ENCODE peak calls at places on chromosomes 4 and X, in nine cellular contexts. One of them, this sample, is unnamed.

GRCh38 chr4:76055005-76055404 is 19.1 kb upstream of the CXCL11 start:
- DNase-seq in HCT116: no peak
- DNase-seq in iris pigment epithelial cell: no peak
- DNase-seq in nephron progenitor cell: no peak
- DNase-seq in NCI-H460: no peak
- DNase-seq in GM04504: no peak
- DNase-seq in PC-3: no peak
- DNase-seq in H9: no peak
- DNase-seq in stimulated activated CD8-positive, alpha-beta memory T cell treated with anti-CD3 and anti-CD28 coated beads, Interleukin-2, amount 100 ng/mL, for 48 hours: no peak
- DNase-seq in this sample: no peak

GRCh38 chrX:129754266-129755024 is 15.7 kb downstream of the XPNPEP2 start:
- DNase-seq in nephron progenitor cell: no peak
- DNase-seq in GM04504: no peak
- DNase-seq in PC-3: no peak
- DNase-seq in H9: peak
- DNase-seq in HCT116: no peak
- DNase-seq in iris pigment epithelial cell: peak
- DNase-seq in NCI-H460: no peak
- DNase-seq in stimulated activated CD8-positive, alpha-beta memory T cell treated with anti-CD3 and anti-CD28 coated beads, Interleukin-2, amount 100 ng/mL, for 48 hours: no peak
- DNase-seq in this sample: no peak

GRCh38 chr4:182303847-182304246 is 60.6 kb downstream of the TENM3 start:
- DNase-seq in HCT116: no peak
- DNase-seq in NCI-H460: no peak
- DNase-seq in H9: no peak
- DNase-seq in stimulated activated CD8-positive, alpha-beta memory T cell treated with anti-CD3 and anti-CD28 coated beads, Interleukin-2, amount 100 ng/mL, for 48 hours: no peak
- DNase-seq in PC-3: no peak
- DNase-seq in GM04504: no peak
- DNase-seq in iris pigment epithelial cell: no peak
- DNase-seq in nephron progenitor cell: no peak
- DNase-seq in this sample: no peak

GRCh38 chr4:12846368-12846767 is 637.8 kb downstream of the RAB28 start:
- DNase-seq in PC-3: no peak
- DNase-seq in NCI-H460: no peak
- DNase-seq in stimulated activated CD8-positive, alpha-beta memory T cell treated with anti-CD3 and anti-CD28 coated beads, Interleukin-2, amount 100 ng/mL, for 48 hours: no peak
- DNase-seq in iris pigment epithelial cell: no peak
- DNase-seq in nephron progenitor cell: no peak
- DNase-seq in HCT116: no peak
- DNase-seq in GM04504: no peak
- DNase-seq in H9: no peak
- DNase-seq in this sample: no peak

GRCh38 chrX:56782791-56783449 is 53.9 kb downstream of the NBDY start:
- DNase-seq in HCT116: no peak
- DNase-seq in H9: no peak
- DNase-seq in nephron progenitor cell: no peak
- DNase-seq in stimulated activated CD8-positive, alpha-beta memory T cell treated with anti-CD3 and anti-CD28 coated beads, Interleukin-2, amount 100 ng/mL, for 48 hours: no peak
- DNase-seq in iris pigment epithelial cell: no peak
- DNase-seq in PC-3: no peak
- DNase-seq in GM04504: no peak
- DNase-seq in NCI-H460: no peak
- DNase-seq in this sample: no peak

GRCh38 chr4:1792832-1793495 is at the start of gene FGFR3:
- DNase-seq in NCI-H460: peak
- DNase-seq in HCT116: no peak
- DNase-seq in stimulated activated CD8-positive, alpha-beta memory T cell treated with anti-CD3 and anti-CD28 coated beads, Interleukin-2, amount 100 ng/mL, for 48 hours: peak
- DNase-seq in iris pigment epithelial cell: no peak
- DNase-seq in nephron progenitor cell: peak
- DNase-seq in H9: peak
- DNase-seq in PC-3: peak
- DNase-seq in GM04504: no peak
- DNase-seq in this sample: peak

GRCh38 chrX:30961805-30962204 is 72.8 kb upstream of the TAB3 start:
- DNase-seq in nephron progenitor cell: no peak
- DNase-seq in PC-3: no peak
- DNase-seq in NCI-H460: no peak
- DNase-seq in GM04504: no peak
- DNase-seq in HCT116: no peak
- DNase-seq in H9: no peak
- DNase-seq in stimulated activated CD8-positive, alpha-beta memory T cell treated with anti-CD3 and anti-CD28 coated beads, Interleukin-2, amount 100 ng/mL, for 48 hours: no peak
- DNase-seq in iris pigment epithelial cell: no peak
- DNase-seq in this sample: no peak

GRCh38 chrX:1026263-1027015 is 186.0 kb downstream of the CRLF2 start:
- DNase-seq in iris pigment epithelial cell: no peak
- DNase-seq in GM04504: no peak
- DNase-seq in HCT116: no peak
- DNase-seq in PC-3: no peak
- DNase-seq in H9: no peak
- DNase-seq in NCI-H460: no peak
- DNase-seq in stimulated activated CD8-positive, alpha-beta memory T cell treated with anti-CD3 and anti-CD28 coated beads, Interleukin-2, amount 100 ng/mL, for 48 hours: no peak
- DNase-seq in nephron progenitor cell: no peak
- DNase-seq in this sample: no peak

GRCh38 chr4:122773021-122773420 is 40.5 kb downstream of the BBS12 start:
- DNase-seq in stimulated activated CD8-positive, alpha-beta memory T cell treated with anti-CD3 and anti-CD28 coated beads, Interleukin-2, amount 100 ng/mL, for 48 hours: no peak
- DNase-seq in NCI-H460: no peak
- DNase-seq in GM04504: no peak
- DNase-seq in HCT116: no peak
- DNase-seq in PC-3: no peak
- DNase-seq in nephron progenitor cell: no peak
- DNase-seq in iris pigment epithelial cell: no peak
- DNase-seq in H9: no peak
- DNase-seq in this sample: no peak

GRCh38 chr4:141158219-141158618 is 24.9 kb upstream of the RNF150 start:
- DNase-seq in PC-3: peak
- DNase-seq in stimulated activated CD8-positive, alpha-beta memory T cell treated with anti-CD3 and anti-CD28 coated beads, Interleukin-2, amount 100 ng/mL, for 48 hours: no peak
- DNase-seq in nephron progenitor cell: no peak
- DNase-seq in H9: no peak
- DNase-seq in iris pigment epithelial cell: peak
- DNase-seq in NCI-H460: peak
- DNase-seq in GM04504: no peak
- DNase-seq in HCT116: peak
- DNase-seq in this sample: peak

GRCh38 chr4:6200011-6200921 is at the start of gene JAKMIP1:
- DNase-seq in NCI-H460: peak
- DNase-seq in H9: peak
- DNase-seq in GM04504: peak
- DNase-seq in stimulated activated CD8-positive, alpha-beta memory T cell treated with anti-CD3 and anti-CD28 coated beads, Interleukin-2, amount 100 ng/mL, for 48 hours: peak
- DNase-seq in nephron progenitor cell: peak
- DNase-seq in HCT116: no peak
- DNase-seq in iris pigment epithelial cell: peak
- DNase-seq in PC-3: peak
- DNase-seq in this sample: peak

GRCh38 chr4:77418333-77418732 is 187.3 kb upstream of the CXCL13 start:
- DNase-seq in H9: no peak
- DNase-seq in nephron progenitor cell: no peak
- DNase-seq in stimulated activated CD8-positive, alpha-beta memory T cell treated with anti-CD3 and anti-CD28 coated beads, Interleukin-2, amount 100 ng/mL, for 48 hours: no peak
- DNase-seq in NCI-H460: peak
- DNase-seq in GM04504: no peak
- DNase-seq in HCT116: peak
- DNase-seq in iris pigment epithelial cell: peak
- DNase-seq in PC-3: peak
- DNase-seq in this sample: peak

GRCh38 chr4:55706526-55706925 is 70.4 kb upstream of the NMU start:
- DNase-seq in PC-3: no peak
- DNase-seq in GM04504: no peak
- DNase-seq in iris pigment epithelial cell: peak
- DNase-seq in H9: no peak
- DNase-seq in HCT116: no peak
- DNase-seq in nephron progenitor cell: no peak
- DNase-seq in NCI-H460: no peak
- DNase-seq in stimulated activated CD8-positive, alpha-beta memory T cell treated with anti-CD3 and anti-CD28 coated beads, Interleukin-2, amount 100 ng/mL, for 48 hours: no peak
- DNase-seq in this sample: no peak

GRCh38 chr4:1604181-1604705 is 79.9 kb downstream of the FAM53A start:
- DNase-seq in nephron progenitor cell: no peak
- DNase-seq in stimulated activated CD8-positive, alpha-beta memory T cell treated with anti-CD3 and anti-CD28 coated beads, Interleukin-2, amount 100 ng/mL, for 48 hours: no peak
- DNase-seq in PC-3: peak
- DNase-seq in iris pigment epithelial cell: no peak
- DNase-seq in H9: no peak
- DNase-seq in NCI-H460: no peak
- DNase-seq in GM04504: no peak
- DNase-seq in HCT116: no peak
- DNase-seq in this sample: peak

GRCh38 chr4:76705497-76705896 is 192.4 kb downstream of the SOWAHB start:
- DNase-seq in PC-3: no peak
- DNase-seq in NCI-H460: no peak
- DNase-seq in GM04504: no peak
- DNase-seq in nephron progenitor cell: no peak
- DNase-seq in HCT116: no peak
- DNase-seq in H9: no peak
- DNase-seq in stimulated activated CD8-positive, alpha-beta memory T cell treated with anti-CD3 and anti-CD28 coated beads, Interleukin-2, amount 100 ng/mL, for 48 hours: no peak
- DNase-seq in iris pigment epithelial cell: peak
- DNase-seq in this sample: no peak

GRCh38 chr4:97978791-97979488 is 164.3 kb downstream of the STPG2 start:
- DNase-seq in NCI-H460: no peak
- DNase-seq in GM04504: no peak
- DNase-seq in H9: no peak
- DNase-seq in stimulated activated CD8-positive, alpha-beta memory T cell treated with anti-CD3 and anti-CD28 coated beads, Interleukin-2, amount 100 ng/mL, for 48 hours: no peak
- DNase-seq in iris pigment epithelial cell: no peak
- DNase-seq in HCT116: no peak
- DNase-seq in PC-3: peak
- DNase-seq in nephron progenitor cell: no peak
- DNase-seq in this sample: no peak

GRCh38 chr4:108829981-108830492 is 67.2 kb upstream of the ETNPPL start:
- DNase-seq in GM04504: no peak
- DNase-seq in stimulated activated CD8-positive, alpha-beta memory T cell treated with anti-CD3 and anti-CD28 coated beads, Interleukin-2, amount 100 ng/mL, for 48 hours: no peak
- DNase-seq in iris pigment epithelial cell: peak
- DNase-seq in H9: no peak
- DNase-seq in nephron progenitor cell: no peak
- DNase-seq in HCT116: no peak
- DNase-seq in NCI-H460: no peak
- DNase-seq in PC-3: no peak
- DNase-seq in this sample: no peak

GRCh38 chr4:825969-826330 is at the start of gene CPLX1:
- DNase-seq in NCI-H460: no peak
- DNase-seq in iris pigment epithelial cell: no peak
- DNase-seq in HCT116: no peak
- DNase-seq in H9: no peak
- DNase-seq in nephron progenitor cell: peak
- DNase-seq in GM04504: no peak
- DNase-seq in stimulated activated CD8-positive, alpha-beta memory T cell treated with anti-CD3 and anti-CD28 coated beads, Interleukin-2, amount 100 ng/mL, for 48 hours: no peak
- DNase-seq in PC-3: peak
- DNase-seq in this sample: no peak

GRCh38 chr4:108216510-108216909 is 47.8 kb upstream of the LEF1 start:
- DNase-seq in nephron progenitor cell: no peak
- DNase-seq in stimulated activated CD8-positive, alpha-beta memory T cell treated with anti-CD3 and anti-CD28 coated beads, Interleukin-2, amount 100 ng/mL, for 48 hours: no peak
- DNase-seq in H9: no peak
- DNase-seq in PC-3: no peak
- DNase-seq in iris pigment epithelial cell: no peak
- DNase-seq in NCI-H460: no peak
- DNase-seq in GM04504: no peak
- DNase-seq in HCT116: no peak
- DNase-seq in this sample: no peak

GRCh38 chr4:173257732-173258717 is 76.1 kb downstream of the HMGB2 start:
- DNase-seq in GM04504: peak
- DNase-seq in stimulated activated CD8-positive, alpha-beta memory T cell treated with anti-CD3 and anti-CD28 coated beads, Interleukin-2, amount 100 ng/mL, for 48 hours: peak
- DNase-seq in nephron progenitor cell: peak
- DNase-seq in HCT116: peak
- DNase-seq in H9: peak
- DNase-seq in NCI-H460: peak
- DNase-seq in iris pigment epithelial cell: peak
- DNase-seq in PC-3: peak
- DNase-seq in this sample: peak

GRCh38 chr4:62495039-62495438 is 1294.9 kb downstream of the ADGRL3 start:
- DNase-seq in H9: no peak
- DNase-seq in nephron progenitor cell: no peak
- DNase-seq in NCI-H460: no peak
- DNase-seq in iris pigment epithelial cell: no peak
- DNase-seq in GM04504: no peak
- DNase-seq in PC-3: peak
- DNase-seq in stimulated activated CD8-positive, alpha-beta memory T cell treated with anti-CD3 and anti-CD28 coated beads, Interleukin-2, amount 100 ng/mL, for 48 hours: no peak
- DNase-seq in HCT116: no peak
- DNase-seq in this sample: peak

This sample was measured in ELR.